ENCODE peak calls at places on chromosome 17, in eight cellular contexts. Y is SK-N-SH; Z is stimulated activated CD4-positive, alpha-beta T cell treated with anti-CD3 and anti-CD28 coated beads, TNF-alpha, amount 100 ng/mL, for 24 hours; H is stimulated activated naive CD8-positive, alpha-beta T cell treated with anti-CD3 and anti-CD28 coated beads, Interleukin-15, Interleukin-2, amounts not matched to agents 100 U/mL and 50 U/mL, for 24 hours; P is ascending aorta; L is foreskin fibroblast; V is RPMI7951; W is type B pancreatic cell. D is an unnamed sample.

GRCh38 chr17:3887811-3888210 is 5.0 kb downstream of the CAMKK1 start:
- DNase-seq in Y (no peak), Z (no peak), H (no peak), P (no peak), L (no peak), V (no peak), W (no peak), D (no peak)

GRCh38 chr17:54899721-54900456 is 763 bp upstream of the TOM1L1 start:
- DNase-seq in Y (peak; percentile 78), Z (no peak), H (no peak), P (no peak), L (no peak), V (peak; percentile 23), W (no peak), D (no peak)

GRCh38 chr17:77721823-77722160 is 236.7 kb upstream of the TNRC6C start:
- DNase-seq in Y (no peak), Z (no peak), H (no peak), P (no peak), L (no peak), V (no peak), W (no peak), D (peak; percentile 1)

GRCh38 chr17:2173005-2173404 is 118.1 kb downstream of the HIC1 start:
- DNase-seq in Y (no peak), Z (no peak), H (no peak), P (peak; percentile 79), L (no peak), V (no peak), W (no peak), D (no peak)

GRCh38 chr17:57622327-57622885 is 122.7 kb downstream of the CCDC182 start:
- DNase-seq in Y (no peak), Z (no peak), H (no peak), P (no peak), L (no peak), V (no peak), W (no peak), D (no peak)

GRCh38 chr17:40474419-40475002 is 26.9 kb downstream of the TNS4 start:
- DNase-seq in Y (no peak), Z (no peak), H (no peak), P (no peak), L (no peak), V (no peak), W (no peak), D (no peak)

GRCh38 chr17:79845601-79845949 is 6.3 kb upstream of the CBX4 start:
- DNase-seq in Y (no peak), Z (no peak), H (no peak), P (no peak), L (no peak), V (peak; percentile 67), W (no peak), D (no peak)

GRCh38 chr17:71910002-71910401 is 210.8 kb upstream of the SOX9 start:
- DNase-seq in Y (no peak), Z (no peak), H (no peak), P (no peak), L (no peak), V (no peak), W (no peak), D (no peak)

GRCh38 chr17:40437095-40437732 is 6.0 kb upstream of the IGFBP4 start:
- DNase-seq in Y (no peak), Z (no peak), H (no peak), P (no peak), L (no peak), V (peak; percentile 53), W (no peak), D (no peak)

GRCh38 chr17:78665952-78666920 is 89.0 kb upstream of the DNAH17 start:
- DNase-seq in Y (no peak), Z (peak; percentile 14), H (peak; percentile 53), P (no peak), L (no peak), V (no peak), W (no peak), D (no peak)

GRCh38 chr17:44069974-44070454 is 521 bp upstream of the G6PC3 start:
- DNase-seq in Y (no peak), Z (no peak), H (peak; percentile 19), P (no peak), L (no peak), V (no peak), W (no peak), D (no peak)

GRCh38 chr17:73513426-73513825 is 130.8 kb downstream of the SDK2 start:
- DNase-seq in Y (no peak), Z (no peak), H (no peak), P (no peak), L (no peak), V (no peak), W (no peak), D (no peak)

GRCh38 chr17:83126275-83126930 is 47.0 kb downstream of the METRNL start:
- DNase-seq in Y (no peak), Z (no peak), H (peak; percentile 2), P (peak; percentile 60), L (no peak), V (no peak), W (no peak), D (no peak)

GRCh38 chr17:72008236-72008874 is 112.5 kb upstream of the SOX9 start:
- DNase-seq in Y (peak; percentile 63), Z (no peak), H (no peak), P (no peak), L (peak; percentile 34), V (no peak), W (no peak), D (no peak)

GRCh38 chr17:27946521-27946920 is 53.4 kb upstream of the LYRM9 start:
- DNase-seq in Y (no peak), Z (no peak), H (no peak), P (no peak), L (no peak), V (no peak), W (no peak), D (no peak)

GRCh38 chr17:42436401-42436800 is 13.3 kb upstream of the CAVIN1 start:
- DNase-seq in Y (no peak), Z (no peak), H (no peak), P (peak; percentile 85), L (peak; percentile 96), V (peak; percentile 92), W (no peak), D (peak; percentile 79)

GRCh38 chr17:77471984-77472836 is 331.4 kb downstream of the SEC14L1 start:
- DNase-seq in Y (peak; percentile 67), Z (no peak), H (no peak), P (no peak), L (peak; percentile 40), V (peak; percentile 34), W (no peak), D (peak; percentile 58)

GRCh38 chr17:82319619-82320062 is 2.2 kb upstream of the CD7 start:
- DNase-seq in Y (no peak), Z (no peak), H (no peak), P (no peak), L (no peak), V (no peak), W (no peak), D (no peak)

GRCh38 chr17:4598776-4599504 is 14.6 kb downstream of the SMTNL2 start:
- DNase-seq in Y (peak; percentile 27), Z (no peak), H (no peak), P (no peak), L (peak; percentile 35), V (no peak), W (no peak), D (no peak)

GRCh38 chr17:77729587-77729986 is 228.9 kb upstream of the TNRC6C start:
- DNase-seq in Y (no peak), Z (no peak), H (no peak), P (peak; percentile 16), L (no peak), V (no peak), W (peak; percentile 29), D (no peak)